ENCODE peak calls at places on chromosomes 3 and 15, in five cellular contexts. R is NCI-H748 treated with DMSO at 0.1 percent for 48 hours; U is activated T-cell treated with anti-CD3 and anti-CD28 coated beads, Interleukin-2, amount 50 U/mL, for 1 hour; K is posterior cingulate gyrus; V is GM10248. O is an unnamed sample.
A peak's percentile ranks its signal among the peaks of the same experiment; 100 is the strongest.

GRCh38 chr15:25175789-25176615 is 221.2 kb downstream of the SNRPN start:
- DNase-seq in U (peak; percentile 8), K (peak; percentile 20), R (no peak), V (peak; percentile 10), O (peak; percentile 10)

GRCh38 chr3:98592345-98592935 is 971 bp downstream of the CPOX start:
- DNase-seq in U (no peak), R (no peak), V (no peak), K (no peak), O (no peak)

GRCh38 chr15:67700023-67700422 is 125.3 kb upstream of the SKOR1 start:
- DNase-seq in K (no peak), U (no peak), R (no peak), V (no peak), O (no peak)

GRCh38 chr3:12574131-12574530 is 17.2 kb downstream of the MKRN2 start:
- DNase-seq in V (no peak), K (no peak), R (no peak), U (no peak), O (no peak)

GRCh38 chr3:12436514-12437222 is 47.6 kb upstream of the TSEN2 start:
- DNase-seq in K (no peak), V (no peak), U (no peak), R (no peak), O (no peak)

GRCh38 chr3:15241341-15241740 is 35.3 kb downstream of the CAPN7 start:
- DNase-seq in V (peak; percentile 33), R (no peak), U (peak; percentile 53), K (no peak), O (no peak)

GRCh38 chr15:59549339-59549807 is 62.2 kb upstream of the GCNT3 start:
- DNase-seq in R (no peak), V (no peak), K (no peak), U (no peak), O (no peak)

GRCh38 chr15:20294651-20295237 is 246.9 kb downstream of the GOLGA6L6 start:
- DNase-seq in K (no peak), U (no peak), R (no peak), V (no peak), O (no peak)

GRCh38 chr3:176970770-176971169 is 226.5 kb downstream of the TBL1XR1 start:
- DNase-seq in V (no peak), R (no peak), K (no peak), U (no peak), O (no peak)

GRCh38 chr3:133827684-133828083 is 22.1 kb downstream of the SRPRB start:
- DNase-seq in K (no peak), U (no peak), R (no peak), V (no peak), O (no peak)

GRCh38 chr3:188916934-188917391 is 254.8 kb upstream of the TPRG1 start:
- DNase-seq in V (no peak), U (no peak), R (no peak), K (no peak), O (no peak)

O was measured in activated B cell treated with CpG ODN at 0.5 μM for 24 hours.